ENCODE peak calls at places on chromosomes 3 and 15, in six cellular contexts. I is GM04503; W is activated naive CD4-positive, alpha-beta T cell; R is naive B cell; O is mesendoderm; E is stomach. B is an unnamed sample.

GRCh38 chr3:124083990-124084389 is 92.1 kb upstream of the ROPN1 start:
- DNase-seq in O (no peak), W (no peak), E (no peak), R (peak), I (no peak), B (peak)

GRCh38 chr3:114290911-114291901 is 2.6 kb upstream of the TIGIT start:
- DNase-seq in O (peak), W (peak), R (peak), I (no peak), E (peak), B (peak)

GRCh38 chr3:39063143-39063542 is 11.3 kb downstream of the WDR48 start:
- DNase-seq in I (no peak), R (no peak), E (no peak), O (no peak), W (no peak), B (no peak)

GRCh38 chr3:123072152-123072551 is 5.3 kb downstream of the PDIA5 start:
- DNase-seq in R (no peak), W (no peak), I (no peak), O (no peak), E (peak), B (no peak)

GRCh38 chr3:109098245-109098644 is 19.7 kb downstream of the MORC1 start:
- DNase-seq in W (no peak), R (no peak), I (no peak), O (peak), E (no peak), B (peak)

GRCh38 chr3:59426851-59427565 is 377.2 kb upstream of the CFAP20DC start:
- DNase-seq in O (no peak), I (peak), R (no peak), W (no peak), E (no peak), B (no peak)

GRCh38 chr3:135097276-135097946 is 302.4 kb downstream of the EPHB1 start:
- DNase-seq in E (no peak), R (no peak), W (no peak), I (no peak), O (no peak), B (no peak)

GRCh38 chr3:44045476-44046275 is 196.0 kb upstream of the TOPAZ1 start:
- DNase-seq in O (no peak), E (peak), W (no peak), R (peak), I (no peak), B (peak)

GRCh38 chr3:37996785-37997301 is 6.3 kb downstream of the VILL start:
- DNase-seq in R (peak), O (peak), W (peak), E (peak), I (no peak), B (peak)

GRCh38 chr3:12935023-12935860 is 93.9 kb upstream of the RPL32 start:
- DNase-seq in O (peak), I (no peak), R (no peak), E (no peak), W (no peak), B (no peak)

GRCh38 chr15:95944193-95944592 is 386.3 kb upstream of the NR2F2 start:
- DNase-seq in O (no peak), E (no peak), W (no peak), I (no peak), R (no peak), B (no peak)

GRCh38 chr3:45792036-45792435 is 4.3 kb downstream of the SLC6A20 start:
- DNase-seq in E (no peak), R (no peak), O (no peak), I (no peak), W (no peak), B (no peak)

GRCh38 chr3:134449277-134449676 is 36.5 kb downstream of the ANAPC13 start:
- DNase-seq in W (no peak), E (peak), O (peak), R (no peak), I (no peak), B (no peak)

GRCh38 chr3:37457392-37458065 is 283.1 kb upstream of the LRRFIP2 start:
- DNase-seq in R (no peak), O (peak), E (no peak), W (no peak), I (no peak), B (no peak)

GRCh38 chr3:70744536-70744935 is 432.1 kb upstream of the MDFIC2 start:
- DNase-seq in O (no peak), W (no peak), I (no peak), E (no peak), R (no peak), B (no peak)

GRCh38 chr3:188320757-188321156 is 166.8 kb downstream of the LPP start:
- DNase-seq in R (no peak), E (no peak), O (no peak), I (peak), W (no peak), B (no peak)

GRCh38 chr15:37101634-37102314 is 1.4 kb upstream of the MEIS2 start:
- DNase-seq in W (no peak), E (peak), R (no peak), O (peak), I (no peak), B (peak)

GRCh38 chr3:180680097-180680430 is 775 bp upstream of the CCDC39 start:
- DNase-seq in I (no peak), R (no peak), W (no peak), O (peak), E (no peak), B (peak)

GRCh38 chr15:29139540-29140459 is 129.8 kb downstream of the NSMCE3 start:
- DNase-seq in O (peak), E (peak), W (peak), I (no peak), R (peak), B (peak)

GRCh38 chr3:101940521-101940992 is 91.2 kb downstream of the NFKBIZ start:
- DNase-seq in E (no peak), O (peak), W (no peak), R (peak), I (peak), B (no peak)

GRCh38 chr3:127817331-127817821 is 4.9 kb downstream of the MGLL start:
- DNase-seq in I (peak), E (no peak), R (no peak), O (peak), W (no peak), B (no peak)

GRCh38 chr3:161913786-161914389 is 417.3 kb downstream of the OTOL1 start:
- DNase-seq in I (no peak), O (no peak), W (no peak), R (no peak), E (no peak), B (no peak)

GRCh38 chr3:157117875-157118654 is 41.9 kb downstream of the CCNL1 start:
- DNase-seq in W (no peak), O (peak), I (no peak), E (no peak), R (no peak), B (no peak)

GRCh38 chr15:98649996-98650870 is 1.9 kb downstream of the IGF1R start:
- DNase-seq in R (peak), I (no peak), W (peak), O (peak), E (peak), B (no peak)

GRCh38 chr3:48709051-48709461 is 8.0 kb downstream of the IP6K2 start:
- DNase-seq in W (no peak), R (no peak), O (no peak), E (no peak), I (no peak), B (no peak)

GRCh38 chr3:94115482-94115881 is 52.6 kb downstream of the NSUN3 start:
- DNase-seq in W (no peak), E (no peak), I (no peak), R (no peak), O (peak), B (peak)

GRCh38 chr15:60375255-60375809 is 22.5 kb downstream of the ANXA2 start:
- DNase-seq in I (no peak), R (no peak), O (no peak), W (no peak), E (no peak), B (no peak)

GRCh38 chr15:57589276-57590073 is 2.2 kb upstream of the MYZAP start:
- DNase-seq in I (no peak), W (no peak), R (no peak), E (no peak), O (no peak), B (no peak)

GRCh38 chr15:88246666-88247446 is 9.7 kb downstream of the NTRK3 start:
- DNase-seq in E (peak), O (peak), R (peak), I (no peak), W (peak), B (peak)

GRCh38 chr3:10283638-10284037 is 9.1 kb downstream of the GHRL start:
- DNase-seq in O (no peak), W (no peak), R (no peak), E (peak), I (no peak), B (no peak)

GRCh38 chr3:40975711-40976121 is 223.6 kb upstream of the CTNNB1 start:
- DNase-seq in E (no peak), R (no peak), O (no peak), W (no peak), I (no peak), B (no peak)